ENCODE peak calls at places on chromosomes 13 and 19, in four cellular contexts. One of them, this sample, is unnamed.

GRCh38 chr13:74443623-74444022 is 309.4 kb upstream of the KLF12 start:
- DNase-seq in IMR-90: peak
- DNase-seq in neuronal stem cell: no peak
- DNase-seq in mesenchymal stem cell: peak
- DNase-seq in this sample: no peak

GRCh38 chr13:110125157-110125556 is 181.8 kb downstream of the COL4A1 start:
- DNase-seq in IMR-90: no peak
- DNase-seq in neuronal stem cell: no peak
- DNase-seq in mesenchymal stem cell: no peak
- DNase-seq in this sample: no peak

GRCh38 chr19:940591-941291 is 14.9 kb downstream of the ARID3A start:
- DNase-seq in IMR-90: peak
- DNase-seq in neuronal stem cell: no peak
- DNase-seq in mesenchymal stem cell: no peak
- DNase-seq in this sample: no peak

GRCh38 chr13:45209229-45209628 is 8.4 kb upstream of the KCTD4 start:
- DNase-seq in IMR-90: peak
- DNase-seq in neuronal stem cell: no peak
- DNase-seq in mesenchymal stem cell: peak
- DNase-seq in this sample: no peak

GRCh38 chr19:1170938-1171754 is 2.9 kb downstream of the SBNO2 start:
- DNase-seq in IMR-90: no peak
- DNase-seq in neuronal stem cell: no peak
- DNase-seq in mesenchymal stem cell: no peak
- DNase-seq in this sample: no peak

GRCh38 chr13:112248909-112249592 is 127.1 kb upstream of the SPACA7 start:
- DNase-seq in IMR-90: no peak
- DNase-seq in neuronal stem cell: no peak
- DNase-seq in mesenchymal stem cell: no peak
- DNase-seq in this sample: no peak

GRCh38 chr19:4278010-4278409 is 1.1 kb upstream of the SHD start:
- DNase-seq in IMR-90: no peak
- DNase-seq in neuronal stem cell: no peak
- DNase-seq in mesenchymal stem cell: no peak
- DNase-seq in this sample: no peak

GRCh38 chr13:100428966-100429365 is 159.6 kb downstream of the GGACT start:
- DNase-seq in IMR-90: peak
- DNase-seq in neuronal stem cell: no peak
- DNase-seq in mesenchymal stem cell: no peak
- DNase-seq in this sample: no peak

GRCh38 chr19:3382460-3383100 is 16.2 kb downstream of the NFIC start:
- DNase-seq in IMR-90: no peak
- DNase-seq in neuronal stem cell: no peak
- DNase-seq in mesenchymal stem cell: no peak
- DNase-seq in this sample: no peak

DNA sequence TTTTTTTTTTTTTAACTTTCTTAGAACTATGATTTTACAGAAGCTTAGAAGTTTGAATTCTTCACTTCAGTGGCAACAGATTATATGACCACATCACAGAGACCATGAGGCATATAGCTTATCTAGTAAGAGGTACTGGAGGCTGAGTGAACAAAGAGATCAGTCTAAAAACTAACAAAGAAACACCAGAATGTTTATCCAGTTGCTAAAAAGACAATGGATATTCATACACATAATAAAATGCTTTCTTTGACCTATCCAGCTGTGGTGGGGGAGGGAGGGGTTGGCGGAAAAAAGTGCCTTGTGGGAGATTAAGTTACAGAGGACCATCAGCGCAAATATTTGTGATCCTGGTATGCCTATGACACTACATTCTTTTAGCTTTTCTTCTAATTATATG is 34.7 kb upstream of the SLITRK6 start:
- DNase-seq in IMR-90: no peak
- DNase-seq in neuronal stem cell: no peak
- DNase-seq in mesenchymal stem cell: no peak
- DNase-seq in this sample: no peak
- H3K4ac ChIP-seq in IMR-90: no peak
- H3K4ac ChIP-seq in neuronal stem cell: no peak
- H3K4ac ChIP-seq in mesenchymal stem cell: no peak
- H3K4ac ChIP-seq in this sample: no peak

GRCh38 chr19:16327501-16327900 is 2.9 kb downstream of the KLF2 start:
- DNase-seq in IMR-90: no peak
- DNase-seq in neuronal stem cell: no peak
- DNase-seq in mesenchymal stem cell: no peak
- DNase-seq in this sample: no peak
- H3K27ac ChIP-seq in IMR-90: no peak
- H3K27ac ChIP-seq in neuronal stem cell: no peak
- H3K27ac ChIP-seq in mesenchymal stem cell: no peak
- H3K27ac ChIP-seq in this sample: no peak

DNA sequence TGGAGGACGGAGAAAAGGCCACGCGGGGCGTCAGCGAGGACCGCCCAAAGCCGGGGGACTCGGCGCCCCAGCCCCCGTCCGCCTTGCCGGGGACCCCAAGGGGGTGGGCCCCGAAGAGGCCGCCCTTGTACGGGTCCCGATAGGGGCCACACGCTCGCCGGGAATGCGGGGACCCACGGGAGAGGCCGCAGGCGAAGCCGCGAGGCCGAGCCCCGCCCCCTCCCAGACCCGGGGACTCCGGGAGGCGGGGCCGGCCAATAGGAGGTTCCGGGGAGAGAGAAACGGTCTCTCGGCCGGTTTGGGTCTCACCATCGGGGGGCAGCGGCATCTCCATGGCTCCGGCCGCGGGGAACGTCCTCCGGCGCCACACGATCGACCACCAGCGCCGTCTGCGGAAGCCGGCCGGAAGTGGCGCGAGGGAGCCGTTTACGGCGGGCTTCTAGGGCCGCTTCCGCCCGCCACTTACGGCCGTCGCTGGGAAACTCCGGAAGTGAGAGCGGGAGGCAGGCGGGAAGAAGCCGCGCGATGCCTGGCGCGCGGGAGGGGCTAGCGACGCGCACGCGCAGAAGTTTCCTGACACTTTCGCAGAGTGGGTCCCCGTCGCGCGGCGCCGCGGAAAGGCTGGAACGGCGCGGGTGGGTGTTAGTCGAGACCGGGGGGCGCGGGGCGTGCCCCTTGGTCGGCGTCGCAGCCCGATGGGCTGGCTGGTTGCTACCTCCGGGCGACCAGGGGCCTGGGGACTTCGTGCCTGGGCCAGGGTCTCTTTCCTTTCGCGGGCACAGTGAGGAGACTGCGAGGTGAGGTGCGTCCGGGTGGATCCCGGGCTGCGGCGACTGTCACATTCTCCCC is at the start of gene CHERP:
- DNase-seq in IMR-90: peak
- DNase-seq in neuronal stem cell: peak
- DNase-seq in mesenchymal stem cell: peak
- DNase-seq in this sample: peak
- H2BK120ac ChIP-seq in IMR-90: no peak
- H2BK120ac ChIP-seq in neuronal stem cell: peak
- H2BK120ac ChIP-seq in mesenchymal stem cell: peak
- H2BK120ac ChIP-seq in this sample: no peak

GRCh38 chr13:59356607-59357006 is 807.1 kb downstream of the DIAPH3 start:
- DNase-seq in IMR-90: peak
- DNase-seq in neuronal stem cell: no peak
- DNase-seq in mesenchymal stem cell: peak
- DNase-seq in this sample: no peak

GRCh38 chr13:59360108-59360507 is 803.6 kb downstream of the DIAPH3 start:
- DNase-seq in IMR-90: no peak
- DNase-seq in neuronal stem cell: no peak
- DNase-seq in mesenchymal stem cell: no peak
- DNase-seq in this sample: no peak

GRCh38 chr13:59354665-59355064 is 809.1 kb downstream of the DIAPH3 start:
- DNase-seq in IMR-90: no peak
- DNase-seq in neuronal stem cell: no peak
- DNase-seq in mesenchymal stem cell: no peak
- DNase-seq in this sample: no peak

GRCh38 chr13:59360916-59361315 is 802.8 kb downstream of the DIAPH3 start:
- DNase-seq in IMR-90: no peak
- DNase-seq in neuronal stem cell: no peak
- DNase-seq in mesenchymal stem cell: no peak
- DNase-seq in this sample: no peak

GRCh38 chr13:59358014-59358413 is 805.7 kb downstream of the DIAPH3 start:
- DNase-seq in IMR-90: no peak
- DNase-seq in neuronal stem cell: no peak
- DNase-seq in mesenchymal stem cell: peak
- DNase-seq in this sample: no peak
- H3K4ac ChIP-seq in IMR-90: no peak
- H3K4ac ChIP-seq in neuronal stem cell: no peak
- H3K4ac ChIP-seq in mesenchymal stem cell: no peak
- H3K4ac ChIP-seq in this sample: no peak

DNA sequence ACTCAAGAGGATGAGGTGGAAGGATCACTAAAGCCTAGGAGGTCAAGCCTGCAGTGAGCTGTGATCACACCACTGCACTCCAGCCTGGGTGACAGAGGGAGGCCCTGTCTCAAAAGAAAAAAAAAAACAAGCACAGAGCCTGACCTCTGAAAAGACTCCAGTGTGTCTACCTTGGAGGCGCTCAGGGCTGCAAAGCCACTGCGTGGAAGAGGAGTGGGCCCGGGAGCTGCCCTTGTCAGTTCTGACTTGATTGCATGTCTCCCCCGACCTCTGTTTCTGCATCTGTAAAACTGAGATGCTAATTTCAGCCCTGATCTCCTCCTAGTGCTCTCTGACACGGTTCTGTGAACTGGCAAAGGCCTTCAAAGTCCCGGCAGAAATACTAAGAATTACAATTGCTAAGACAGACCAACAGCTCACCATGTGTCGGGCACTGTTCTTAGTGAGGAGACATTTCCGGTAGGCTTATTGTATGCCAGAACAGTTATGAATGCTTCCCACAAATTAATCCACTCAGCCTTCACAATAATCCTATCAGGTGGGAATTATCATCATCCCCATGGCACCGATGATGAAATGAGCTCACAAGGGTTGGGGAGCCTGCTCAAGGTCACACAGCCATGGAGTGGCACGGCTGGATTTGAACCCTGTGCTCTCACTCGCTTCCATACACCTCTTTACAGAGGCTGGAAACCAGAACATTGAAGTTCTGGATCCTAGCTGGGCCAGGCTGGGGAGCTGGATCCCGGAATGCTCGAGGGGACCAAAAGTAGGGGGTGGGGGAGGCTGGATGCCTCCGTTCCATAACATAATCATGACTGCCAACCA is 3.5 kb downstream of the AKT2 start:
- DNase-seq in IMR-90: no peak
- DNase-seq in neuronal stem cell: no peak
- DNase-seq in mesenchymal stem cell: no peak
- DNase-seq in this sample: no peak
- H3K27ac ChIP-seq in IMR-90: no peak
- H3K27ac ChIP-seq in neuronal stem cell: no peak
- H3K27ac ChIP-seq in mesenchymal stem cell: no peak
- H3K27ac ChIP-seq in this sample: no peak

DNA sequence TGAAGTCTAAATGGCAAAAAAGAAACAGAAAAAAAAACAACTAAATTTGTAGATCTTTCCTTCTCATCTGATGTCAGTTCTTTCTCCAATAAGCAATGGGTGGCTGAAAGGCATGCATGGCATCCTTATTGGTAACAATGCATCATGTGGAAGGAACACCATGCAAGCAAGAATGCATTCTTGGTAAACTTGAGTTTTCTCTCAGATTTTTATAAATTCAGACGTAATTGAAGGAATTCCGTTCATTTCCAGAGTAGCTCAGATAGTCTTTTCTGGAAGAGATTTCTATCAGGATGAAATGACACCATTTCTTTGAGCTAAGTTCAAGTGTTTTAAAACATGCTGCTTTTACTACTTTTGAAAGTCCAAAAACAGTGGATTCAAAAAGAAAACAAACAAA is 373.0 kb downstream of the COG6 start:
- DNase-seq in IMR-90: no peak
- DNase-seq in neuronal stem cell: no peak
- DNase-seq in mesenchymal stem cell: no peak
- DNase-seq in this sample: no peak
- H2BK120ac ChIP-seq in IMR-90: no peak
- H2BK120ac ChIP-seq in neuronal stem cell: no peak
- H2BK120ac ChIP-seq in mesenchymal stem cell: no peak
- H2BK120ac ChIP-seq in this sample: no peak

DNA sequence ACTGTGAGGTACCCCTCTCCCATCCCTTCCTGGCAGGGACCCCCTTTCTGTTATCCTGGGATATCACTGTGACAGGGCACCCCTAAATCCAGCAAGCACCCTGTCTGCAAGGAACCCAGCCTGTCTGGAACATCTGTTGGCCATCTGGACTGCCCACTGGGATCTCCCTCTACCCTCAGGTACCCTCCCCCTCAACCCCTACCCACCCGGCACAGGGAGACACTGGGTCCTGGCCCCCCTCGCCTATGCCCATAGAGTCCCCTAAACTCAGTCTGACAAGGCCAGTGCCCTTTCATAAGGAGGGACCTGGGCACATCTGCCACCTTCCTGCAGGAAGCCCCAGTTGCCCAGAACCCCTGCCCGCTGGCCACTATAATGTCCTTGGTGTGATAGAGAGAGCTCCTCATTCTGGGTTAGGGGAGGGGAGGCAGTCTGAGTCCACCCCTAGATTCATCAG is 2.8 kb upstream of the SLC27A5 start:
- DNase-seq in IMR-90: no peak
- DNase-seq in neuronal stem cell: no peak
- DNase-seq in mesenchymal stem cell: no peak
- DNase-seq in this sample: no peak
- H3K4ac ChIP-seq in IMR-90: no peak
- H3K4ac ChIP-seq in neuronal stem cell: no peak
- H3K4ac ChIP-seq in mesenchymal stem cell: peak
- H3K4ac ChIP-seq in this sample: no peak

GRCh38 chr13:28493740-28494536 is 990 bp downstream of the FLT1 start:
- DNase-seq in IMR-90: no peak
- DNase-seq in neuronal stem cell: peak
- DNase-seq in mesenchymal stem cell: peak
- DNase-seq in this sample: no peak
- H3K27ac ChIP-seq in IMR-90: no peak
- H3K27ac ChIP-seq in neuronal stem cell: no peak
- H3K27ac ChIP-seq in mesenchymal stem cell: no peak
- H3K27ac ChIP-seq in this sample: no peak

This sample was measured in H9.